ENCODE peak calls at places on chromosomes 13 and 19, in four cellular contexts. I is brain microvascular endothelial cell; Z is CD4-positive, alpha-beta T cell; F is breast epithelium. E is an unnamed sample.
A peak's percentile ranks its signal among the peaks of the same experiment; 100 is the strongest.

GRCh38 chr13:66657165-66657895 is 572.8 kb downstream of the PCDH9 start:
- DNase-seq in Z (no peak), F (peak; percentile 80), I (peak; percentile 99), E (peak; percentile 73)

GRCh38 chr13:42971670-42972355 is 20.2 kb downstream of the EPSTI1 start:
- DNase-seq in F (no peak), Z (no peak), I (peak; percentile 71), E (no peak)

GRCh38 chr19:4654437-4655361 is 15.4 kb downstream of the TNFAIP8L1 start:
- DNase-seq in Z (no peak), F (no peak), I (no peak), E (no peak)

GRCh38 chr19:1566392-1567115 is 1.6 kb downstream of the MEX3D start:
- DNase-seq in I (peak; percentile 76), Z (no peak), F (peak; percentile 72), E (peak; percentile 62)

GRCh38 chr19:50061650-50062049 is 35.8 kb downstream of the ZNF473 start:
- DNase-seq in I (no peak), Z (no peak), F (no peak), E (no peak)

GRCh38 chr19:3375221-3376088 is 9.1 kb downstream of the NFIC start:
- DNase-seq in F (peak; percentile 69), I (no peak), Z (no peak), E (no peak)

GRCh38 chr13:113648218-113648615 is 9.8 kb downstream of the ATP4B start:
- DNase-seq in Z (no peak), F (no peak), I (no peak), E (no peak)

GRCh38 chr13:60286707-60287106 is 110.3 kb upstream of the TDRD3 start:
- DNase-seq in Z (no peak), F (no peak), I (no peak), E (no peak)

GRCh38 chr13:47904239-47904638 is 96.8 kb downstream of the SUCLA2 start:
- DNase-seq in Z (no peak), I (no peak), F (no peak), E (no peak)

GRCh38 chr13:113647351-113648217 is 10.4 kb downstream of the ATP4B start:
- DNase-seq in F (peak; percentile 84), Z (no peak), I (no peak), E (peak; percentile 39)

GRCh38 chr13:43880451-43880850 is 747 bp downstream of the LACC1 start:
- DNase-seq in F (no peak), I (no peak), Z (no peak), E (no peak)

GRCh38 chr19:1560281-1560882 is 7.7 kb downstream of the MEX3D start:
- DNase-seq in F (no peak), I (no peak), Z (no peak), E (no peak)

GRCh38 chr19:3479819-3480215 is 508 bp downstream of the SMIM24 start:
- DNase-seq in Z (peak; percentile 5), I (no peak), F (no peak), E (peak; percentile 46)

GRCh38 chr13:43058318-43058674 is 34.9 kb downstream of the DNAJC15 start:
- DNase-seq in Z (no peak), I (peak; percentile 81), F (no peak), E (peak; percentile 83)

GRCh38 chr19:8576273-8576993 is 809 bp downstream of the MYO1F start:
- DNase-seq in F (no peak), Z (no peak), I (no peak), E (no peak)

GRCh38 chr19:27974082-27974513 is 1238.9 kb downstream of the UQCRFS1 start:
- DNase-seq in I (peak; percentile 4), F (no peak), Z (no peak), E (no peak)

GRCh38 chr13:94050039-94050438 is 429.4 kb downstream of the DCT start:
- DNase-seq in F (no peak), Z (no peak), I (no peak), E (no peak)

GRCh38 chr19:50381881-50382729 is 2.0 kb upstream of the POLD1 start:
- DNase-seq in F (no peak), I (no peak), Z (no peak), E (no peak)

GRCh38 chr19:6527893-6528543 is 2.8 kb upstream of the TNFSF9 start:
- DNase-seq in I (no peak), F (no peak), Z (no peak), E (no peak)

GRCh38 chr13:45024847-45025246 is 35.5 kb downstream of the GPALPP1 start:
- DNase-seq in I (no peak), F (no peak), Z (no peak), E (no peak)

GRCh38 chr13:95098916-95099315 is 202.3 kb downstream of the ABCC4 start:
- DNase-seq in F (no peak), Z (no peak), I (no peak), E (no peak)

GRCh38 chr13:84400711-84401110 is 518.4 kb upstream of the SLITRK1 start:
- DNase-seq in Z (no peak), I (peak; percentile 42), F (no peak), E (peak; percentile 91)

GRCh38 chr19:3506384-3507340 is 551 bp downstream of the FZR1 start:
- DNase-seq in Z (peak; percentile 13), I (peak; percentile 9), F (peak; percentile 43), E (no peak)

GRCh38 chr19:16660763-16661479 is at the start of gene TMEM38A:
- DNase-seq in Z (no peak), F (peak; percentile 30), I (no peak), E (peak; percentile 55)

GRCh38 chr19:3821857-3822364 is 35.7 kb upstream of the MATK start:
- DNase-seq in F (no peak), I (peak; percentile 30), Z (peak; percentile 90), E (peak; percentile 23)

GRCh38 chr13:26052136-26052736 is 420 bp upstream of the SHISA2 start:
- DNase-seq in Z (no peak), F (no peak), I (no peak), E (no peak)

GRCh38 chr13:42170029-42170428 is 101.9 kb upstream of the AKAP11 start:
- DNase-seq in F (no peak), Z (no peak), I (no peak), E (no peak)

GRCh38 chr13:93318538-93318937 is 91.9 kb downstream of the GPC6 start:
- DNase-seq in Z (no peak), F (no peak), I (no peak), E (no peak)

GRCh38 chr13:50584856-50585580 is 258.5 kb downstream of the DLEU7 start:
- DNase-seq in Z (no peak), F (no peak), I (no peak), E (no peak)

GRCh38 chr19:7188682-7189629 is 105.3 kb downstream of the INSR start:
- DNase-seq in I (no peak), F (no peak), Z (no peak), E (no peak)

GRCh38 chr13:40533072-40533471 is 133.4 kb downstream of the FOXO1 start:
- DNase-seq in F (no peak), Z (no peak), I (no peak), E (no peak)

DNA sequence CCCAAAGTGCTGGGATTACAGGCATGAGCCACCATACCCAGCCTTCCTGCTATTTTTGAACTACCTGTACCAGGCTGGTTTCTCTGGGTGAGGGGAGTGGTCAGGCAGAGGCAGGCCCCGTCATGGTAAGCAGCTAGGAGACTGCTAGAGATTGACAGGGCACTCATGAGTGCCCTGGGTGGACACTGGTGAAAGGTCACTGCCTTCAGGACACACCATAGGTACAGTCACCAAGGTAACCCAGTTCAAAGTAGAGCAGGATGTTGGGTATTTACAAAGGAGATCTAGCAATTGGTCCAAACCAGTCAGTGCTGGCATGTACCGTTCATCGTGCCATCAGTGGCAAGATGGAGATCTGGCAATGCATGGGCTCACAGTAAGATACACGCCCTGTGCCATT is 25.5 kb downstream of the DPRX start:
- DNase-seq in I (no peak), Z (no peak), F (no peak), E (no peak)
- H3K27ac ChIP-seq in I (no peak overlapping the region), Z (no peak overlapping the region), F (no peak overlapping the region), E (no peak overlapping the region)

GRCh38 chr19:46787331-46788100 is 878 bp downstream of the SLC1A5 start:
- DNase-seq in F (peak; percentile 49), I (peak; percentile 24), Z (no peak), E (peak; percentile 64)

GRCh38 chr19:46789371-46789770 is 977 bp upstream of the SLC1A5 start:
- DNase-seq in F (no peak), I (no peak), Z (no peak), E (no peak)

GRCh38 chr19:46787040-46787330 is 1.4 kb downstream of the SLC1A5 start:
- DNase-seq in F (no peak), I (no peak), Z (no peak), E (no peak)

GRCh38 chr19:46788968-46789338 is 559 bp upstream of the SLC1A5 start:
- DNase-seq in F (no peak), Z (no peak), I (no peak), E (no peak)

GRCh38 chr19:46788101-46788967 is at the start of gene SLC1A5:
- DNase-seq in F (peak; percentile 97), Z (peak; percentile 95), I (peak; percentile 97), E (peak; percentile 98)
- TF ChIP-seq CTCF in F (no peak), Z (no peak), I (peak; percentile 2), E (no peak)

DNA sequence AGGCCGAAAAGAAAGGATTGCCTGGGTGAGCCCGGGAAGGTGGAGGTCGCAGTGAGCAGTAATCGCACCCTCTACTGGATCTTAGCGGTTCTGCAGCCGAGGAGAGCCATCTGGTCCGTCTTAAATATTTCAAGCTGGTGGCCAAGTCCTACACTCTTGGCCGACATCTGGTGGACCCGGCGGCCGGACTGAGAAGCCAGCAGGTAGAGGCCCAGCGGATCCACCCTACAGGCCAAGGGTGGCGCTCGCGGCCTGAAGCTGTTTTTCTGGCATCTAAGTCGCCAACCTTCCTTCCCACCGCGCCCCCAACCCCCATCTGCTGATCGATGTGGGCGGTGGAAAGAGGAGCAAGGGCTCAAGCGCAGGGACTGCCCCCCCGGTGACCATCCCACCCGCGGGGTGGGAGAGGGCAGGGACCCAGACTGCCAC is 46.5 kb upstream of the ZNF730 start:
- DNase-seq in Z (no peak), F (peak; percentile 28), I (peak; percentile 46), E (no peak)
- H3K27ac ChIP-seq in Z (no peak overlapping the region), F (no peak overlapping the region), I (no peak overlapping the region), E (no peak overlapping the region)

GRCh38 chr13:33799950-33800592 is 17.9 kb upstream of the RFC3 start:
- DNase-seq in Z (no peak), F (no peak), I (peak; percentile 4), E (peak; percentile 10)
- TF ChIP-seq CTCF in Z (peak; percentile 54), F (no peak), I (peak; percentile 48), E (peak; percentile 56)

DNA sequence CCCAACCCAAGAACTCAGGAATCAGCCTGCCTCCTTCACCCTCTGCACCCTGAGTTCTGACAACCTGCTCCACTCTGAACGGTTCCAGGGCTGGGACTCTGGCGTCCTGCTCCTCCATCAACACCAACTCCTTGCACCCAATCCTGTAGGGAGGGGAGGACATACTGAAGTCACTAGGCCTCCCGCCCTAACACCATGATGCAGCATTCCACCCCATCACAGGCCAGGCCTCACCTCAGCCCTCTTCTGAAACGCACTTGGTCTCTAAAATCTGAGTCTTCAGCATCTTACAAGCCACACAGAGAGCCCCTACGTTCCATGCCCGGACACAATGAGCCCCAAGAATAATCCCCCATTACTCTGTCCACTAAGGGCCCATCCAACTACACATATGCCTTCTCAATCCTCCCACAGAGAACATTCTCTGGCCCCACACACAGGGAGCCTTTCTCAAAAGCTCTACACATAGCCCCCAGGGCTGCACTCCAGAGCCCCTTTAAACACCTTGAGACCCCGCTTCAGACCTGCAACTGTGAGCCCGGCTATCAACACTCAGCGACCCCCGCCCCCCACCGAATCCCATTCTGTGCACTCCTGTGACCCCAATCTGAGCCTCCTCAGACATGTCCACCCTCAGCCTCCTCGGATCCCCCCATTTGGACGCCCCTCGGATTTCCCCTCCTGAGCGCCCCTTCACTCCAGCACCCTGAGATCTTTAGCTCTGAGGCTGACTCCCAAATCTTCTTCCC is 559 bp downstream of the ALKBH6 start:
- DNase-seq in F (no peak), Z (no peak), I (no peak), E (peak; percentile 46)
- H3K27ac ChIP-seq in F (peak overlapping the region; percentile 92), Z (peak overlapping the region; percentile 75), I (peak overlapping the region; percentile 56), E (peak overlapping the region; percentile 71)

E was measured in RWPE1.